ENCODE peak calls at places on chromosomes 6 and 20, in five cellular contexts. J is sigmoid colon, Z is pancreas, V is right cardiac atrium, X is HCT116. W is an unnamed sample. For H3K4me1, the result is how much of the 10 kb centered on the place peaks cover.

GRCh38 chr6:33392168-33392947 is 735 bp downstream of the KIFC1 start:
- DNase-seq in J (no peak), Z (no peak), V (no peak), X (no peak), W (no peak)

GRCh38 chr6:166629628-166630027 is 2.6 kb upstream of the RPS6KA2 start:
- DNase-seq in J (no peak), Z (no peak), V (no peak), X (no peak), W (no peak)

GRCh38 chr6:169722362-169723199 is 1.7 kb downstream of the PHF10 start:
- DNase-seq in J (peak), Z (peak), V (peak), X (no peak), W (no peak)

GRCh38 chr6:42281570-42281969 is 63.9 kb upstream of the MRPS10 start:
- DNase-seq in J (no peak), Z (no peak), V (no peak), X (no peak), W (no peak)

GRCh38 chr20:62368629-62369507 is 1.8 kb upstream of the LAMA5 start:
- DNase-seq in J (peak), Z (no peak), V (peak), X (no peak), W (no peak)

GRCh38 chr6:5782783-5783567 is 223.8 kb downstream of the NRN1 start:
- DNase-seq in J (no peak), Z (no peak), V (peak), X (no peak), W (no peak)

GRCh38 chr20:8557711-8558110 is 425.6 kb downstream of the PLCB1 start:
- DNase-seq in J (no peak), Z (no peak), V (no peak), X (no peak), W (no peak)

GRCh38 chr6:117448732-117449131 is 23.0 kb upstream of the ROS1 start:
- DNase-seq in J (no peak), Z (no peak), V (no peak), X (no peak), W (peak)

GRCh38 chr6:52135217-52135616 is 47.8 kb upstream of the PKHD1 start:
- DNase-seq in J (no peak), Z (no peak), V (no peak), X (no peak), W (no peak)

GRCh38 chr6:46993846-46994245 is 48.3 kb downstream of the ADGRF1 start:
- DNase-seq in J (no peak), Z (no peak), V (no peak), X (peak), W (peak)

GRCh38 chr6:146363838-146364607 is 179.6 kb upstream of the RAB32 start:
- DNase-seq in J (no peak), Z (no peak), V (no peak), X (no peak), W (no peak)

GRCh38 chr20:1322511-1323245 is 6.3 kb downstream of the SDCBP2 start:
- DNase-seq in J (peak), Z (no peak), V (peak), X (no peak), W (no peak)

GRCh38 chr6:108780784-108781183 is 67.4 kb upstream of the ARMC2 start:
- DNase-seq in J (no peak), Z (no peak), V (no peak), X (no peak), W (no peak)

GRCh38 chr20:34872604-34873224 is at the start of gene GGT7:
- DNase-seq in J (peak), Z (peak), V (peak), X (peak), W (no peak)

GRCh38 chr6:96051555-96051954 is 35.8 kb downstream of the FUT9 start:
- DNase-seq in J (no peak), Z (no peak), V (no peak), X (no peak), W (no peak)
- H3K4me1 ChIP-seq in J (under half), Z (under half), V (under half), X (under half), W (under half)

DNA sequence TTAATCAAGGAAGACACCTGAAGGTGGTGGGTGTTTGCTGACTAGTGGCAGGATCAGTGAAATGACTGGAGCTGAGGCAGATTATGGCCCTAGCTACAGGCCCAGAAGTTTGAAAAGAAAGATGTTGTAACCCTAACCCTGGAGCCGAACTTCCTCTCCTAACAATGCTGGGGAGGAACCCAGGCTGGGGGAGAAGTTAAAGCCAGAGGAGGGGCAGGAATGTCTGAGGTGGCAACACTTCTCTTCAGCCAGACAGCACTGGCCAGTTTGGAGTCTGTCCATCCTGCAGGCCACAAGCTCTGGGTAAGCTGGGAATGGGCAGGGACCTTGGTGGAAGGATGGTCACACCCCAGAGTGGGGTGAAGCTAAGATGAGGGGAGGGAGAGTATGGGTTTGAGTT is at the start of gene LST1:
- DNase-seq in J (no peak), Z (no peak), V (peak), X (no peak), W (no peak)
- H3K4me3 ChIP-seq in J (peak), Z (no peak), V (no peak), X (no peak), W (no peak)

GRCh38 chr6:15317934-15318902 is 72.3 kb downstream of the JARID2 start:
- DNase-seq in J (no peak), Z (no peak), V (no peak), X (no peak), W (no peak)
- H3K4me1 ChIP-seq in J (under half), Z (under half), V (under half), X (under half), W (under half)

DNA sequence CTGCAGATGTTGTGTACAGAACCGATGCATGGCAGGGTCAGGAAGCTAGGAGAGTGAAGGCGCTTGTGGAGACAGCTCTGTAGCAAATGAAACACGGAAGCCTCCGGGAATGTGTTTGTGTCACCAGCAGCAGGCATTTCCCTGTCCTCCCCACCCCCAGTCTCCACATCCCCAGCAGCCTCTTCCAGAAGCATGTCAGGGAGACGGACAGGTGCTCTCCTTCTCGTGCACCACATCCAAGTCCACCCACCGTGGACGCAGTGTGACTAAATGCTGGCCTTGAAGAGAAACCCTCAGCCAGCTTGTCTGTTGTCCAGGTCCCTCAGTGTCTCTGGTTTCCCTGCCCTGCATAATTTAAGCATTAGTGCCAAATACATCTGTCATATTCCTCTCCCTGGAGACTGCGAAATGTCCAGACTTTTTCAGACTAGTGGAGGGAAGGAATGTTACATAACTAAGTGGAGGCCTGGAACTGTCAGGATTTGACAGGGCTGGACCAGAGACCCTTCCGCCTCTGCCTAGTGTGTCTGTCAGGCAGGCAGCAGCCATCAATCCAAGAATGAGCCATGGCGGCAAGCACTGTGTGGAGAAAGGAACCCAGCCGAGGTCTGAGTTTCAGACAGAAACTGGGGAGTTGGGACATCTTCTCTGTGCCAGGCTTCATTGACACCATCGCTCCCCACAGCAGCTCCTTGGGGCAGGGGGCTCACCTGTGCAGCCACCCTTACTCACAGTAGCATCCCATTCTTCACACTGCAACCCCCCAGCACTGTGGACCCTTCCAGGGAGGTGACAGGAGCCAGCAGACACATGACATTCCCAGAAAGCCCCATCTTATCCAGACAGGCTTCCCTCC is 26.6 kb upstream of the PI16 start:
- DNase-seq in J (peak), Z (no peak), V (no peak), X (no peak), W (no peak)
- H3K4me3 ChIP-seq in J (no peak), Z (no peak), V (no peak), X (no peak), W (no peak)

DNA sequence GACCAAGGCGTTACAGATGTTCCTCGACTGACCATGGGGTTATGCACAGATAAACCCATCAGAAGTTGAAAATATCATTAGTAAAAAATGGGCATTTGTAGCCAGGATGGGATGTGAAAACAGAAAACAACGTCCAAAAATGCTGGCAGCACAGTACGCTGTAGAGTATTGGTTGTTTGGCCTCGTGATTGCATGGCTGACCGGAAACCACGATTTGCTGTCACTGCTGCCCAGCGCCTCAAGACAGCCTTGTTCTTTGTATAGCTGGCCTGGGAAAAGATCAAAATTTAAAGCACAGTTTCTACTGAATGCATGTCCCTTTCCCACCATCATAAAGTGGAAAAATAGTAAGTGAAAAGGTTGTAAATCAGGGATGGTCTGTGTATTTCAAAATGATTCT is 41.9 kb downstream of the MTHFD1L start:
- DNase-seq in J (peak), Z (no peak), V (no peak), X (no peak), W (no peak)
- H3K4me1 ChIP-seq in J (under half), Z (under half), V (under half), X (under half), W (under half)